ENCODE peak calls at places on chromosomes 2 and 18, in ten cellular contexts. C is breast epithelium, Y is right lobe of liver, H is fibroblast of villous mesenchyme, S is body of pancreas, E is Peyer's patch, R is hepatocyte, X is brain microvascular endothelial cell, Q is psoas muscle, V is tibial artery. Z is an unnamed sample.
A peak's percentile ranks its signal among the peaks of the same experiment; 100 is the strongest.

GRCh38 chr2:26606847-26607190 is 34.3 kb downstream of the CIB4 start:
- DNase-seq in C (no peak), Y (no peak), H (no peak), S (peak; percentile 58), E (no peak), R (peak; percentile 52), X (no peak), Q (no peak), V (no peak), Z (no peak)

GRCh38 chr18:45850021-45850420 is 24.5 kb downstream of the SIGLEC15 start:
- DNase-seq in C (no peak), Y (no peak), H (no peak), S (no peak), E (no peak), R (no peak), X (peak; percentile 35), Q (no peak), V (no peak), Z (no peak)

GRCh38 chr18:60191926-60192325 is 180.6 kb downstream of the MC4R start:
- DNase-seq in C (no peak), Y (no peak), H (no peak), S (no peak), E (no peak), R (no peak), X (no peak), Q (no peak), V (no peak), Z (no peak)

GRCh38 chr2:86062043-86062442 is 43.6 kb downstream of the POLR1A start:
- DNase-seq in C (no peak), Y (no peak), H (peak; percentile 92), S (no peak), E (no peak), R (peak; percentile 42), X (peak; percentile 61), Q (no peak), V (no peak), Z (no peak)

GRCh38 chr2:7191927-7192326 is 274.7 kb downstream of the RNF144A start:
- DNase-seq in C (no peak), Y (no peak), H (peak; percentile 68), S (no peak), E (no peak), R (peak; percentile 77), X (peak; percentile 96), Q (no peak), V (no peak), Z (no peak)

GRCh38 chr2:209845666-209846065 is 74.0 kb downstream of the UNC80 start:
- DNase-seq in C (no peak), Y (no peak), H (no peak), S (no peak), E (no peak), R (no peak), X (no peak), Q (no peak), V (no peak), Z (no peak)

GRCh38 chr18:6781846-6782245 is 52.3 kb downstream of the ARHGAP28 start:
- DNase-seq in C (no peak), Y (no peak), H (no peak), S (no peak), E (no peak), R (no peak), X (peak; percentile 45), Q (no peak), V (no peak), Z (no peak)

GRCh38 chr18:77131652-77132368 is 773 bp downstream of the MBP start:
- DNase-seq in C (peak; percentile 60), Y (peak; percentile 89), H (peak; percentile 42), S (peak; percentile 71), E (peak; percentile 85), R (peak; percentile 77), X (no peak), Q (peak; percentile 83), V (peak; percentile 64), Z (no peak)

GRCh38 chr18:9535430-9535972 is 60.2 kb downstream of the RALBP1 start:
- DNase-seq in C (no peak), Y (no peak), H (peak; percentile 89), S (no peak), E (no peak), R (peak; percentile 67), X (peak; percentile 94), Q (no peak), V (peak; percentile 46), Z (no peak)
- TF ChIP-seq CTCF in C (no peak), Y (no peak), H (no peak), S (no peak), E (no peak), R (no peak), X (no peak), Q (no peak), V (no peak), Z (no peak)

GRCh38 chr18:57438669-57439616 is 3.8 kb downstream of the ONECUT2 start:
- DNase-seq in C (no peak), Y (no peak), H (no peak), S (no peak), E (no peak), R (no peak), X (no peak), Q (no peak), V (no peak), Z (no peak)

GRCh38 chr18:57437433-57437781 is 2.2 kb downstream of the ONECUT2 start:
- DNase-seq in C (no peak), Y (peak; percentile 62), H (no peak), S (no peak), E (no peak), R (no peak), X (no peak), Q (no peak), V (no peak), Z (no peak)

GRCh38 chr18:57436965-57437333 is 1.8 kb downstream of the ONECUT2 start:
- DNase-seq in C (no peak), Y (no peak), H (no peak), S (no peak), E (no peak), R (no peak), X (no peak), Q (no peak), V (no peak), Z (no peak)

GRCh38 chr18:57439617-57439975 is 4.4 kb downstream of the ONECUT2 start:
- DNase-seq in C (no peak), Y (no peak), H (no peak), S (no peak), E (no peak), R (no peak), X (no peak), Q (no peak), V (no peak), Z (no peak)

DNA sequence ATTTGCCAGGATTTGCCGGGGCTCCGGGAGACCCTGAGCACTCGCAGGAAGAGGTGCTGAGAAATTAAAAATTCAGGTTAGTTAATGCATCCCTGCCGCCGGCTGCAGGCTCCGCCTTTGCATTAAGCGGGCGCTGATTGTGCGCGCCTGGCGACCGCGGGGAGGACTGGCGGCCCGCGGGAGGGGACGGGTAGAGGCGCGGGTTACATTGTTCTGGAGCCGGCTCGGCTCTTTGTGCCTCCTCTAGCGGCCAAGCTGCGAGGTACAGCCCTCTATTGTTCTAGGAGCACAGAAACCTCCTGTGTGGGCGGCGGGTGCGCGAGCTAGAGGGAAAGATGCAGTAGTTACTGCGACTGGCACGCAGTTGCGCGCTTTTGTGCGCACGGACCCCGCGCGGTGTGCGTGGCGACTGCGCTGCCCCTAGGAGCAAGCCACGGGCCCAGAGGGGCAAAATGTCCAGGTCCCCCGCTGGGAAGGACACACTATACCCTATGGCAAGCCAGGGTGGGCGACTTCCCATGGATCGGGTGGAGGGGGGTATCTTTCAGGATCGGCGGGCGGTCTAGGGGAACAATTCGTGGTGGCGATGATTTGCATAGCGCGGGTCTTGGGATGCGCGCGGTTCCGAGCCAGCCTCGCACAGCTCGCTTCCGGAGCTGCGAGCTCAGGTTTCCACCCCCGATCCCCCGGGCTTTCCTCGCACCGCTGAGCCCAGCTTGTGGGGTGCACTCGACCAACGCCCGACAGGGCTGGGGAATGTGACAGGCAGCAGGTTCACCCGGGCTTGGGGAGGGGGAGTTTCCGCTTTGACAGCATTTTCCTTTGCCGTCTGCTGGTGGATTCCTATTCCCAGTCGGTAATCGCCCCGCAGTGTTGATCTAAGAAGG is 2.9 kb downstream of the ONECUT2 start:
- DNase-seq in C (no peak), Y (peak; percentile 84), H (no peak), S (peak; percentile 74), E (peak; percentile 70), R (peak; percentile 83), X (peak; percentile 37), Q (no peak), V (no peak), Z (no peak)
- TF ChIP-seq CTCF in C (no peak), Y (peak; percentile 61), H (peak; percentile 34), S (peak; percentile 54), E (peak; percentile 55), R (peak; percentile 56), X (peak; percentile 80), Q (peak; percentile 32), V (peak; percentile 30), Z (no peak)

DNA sequence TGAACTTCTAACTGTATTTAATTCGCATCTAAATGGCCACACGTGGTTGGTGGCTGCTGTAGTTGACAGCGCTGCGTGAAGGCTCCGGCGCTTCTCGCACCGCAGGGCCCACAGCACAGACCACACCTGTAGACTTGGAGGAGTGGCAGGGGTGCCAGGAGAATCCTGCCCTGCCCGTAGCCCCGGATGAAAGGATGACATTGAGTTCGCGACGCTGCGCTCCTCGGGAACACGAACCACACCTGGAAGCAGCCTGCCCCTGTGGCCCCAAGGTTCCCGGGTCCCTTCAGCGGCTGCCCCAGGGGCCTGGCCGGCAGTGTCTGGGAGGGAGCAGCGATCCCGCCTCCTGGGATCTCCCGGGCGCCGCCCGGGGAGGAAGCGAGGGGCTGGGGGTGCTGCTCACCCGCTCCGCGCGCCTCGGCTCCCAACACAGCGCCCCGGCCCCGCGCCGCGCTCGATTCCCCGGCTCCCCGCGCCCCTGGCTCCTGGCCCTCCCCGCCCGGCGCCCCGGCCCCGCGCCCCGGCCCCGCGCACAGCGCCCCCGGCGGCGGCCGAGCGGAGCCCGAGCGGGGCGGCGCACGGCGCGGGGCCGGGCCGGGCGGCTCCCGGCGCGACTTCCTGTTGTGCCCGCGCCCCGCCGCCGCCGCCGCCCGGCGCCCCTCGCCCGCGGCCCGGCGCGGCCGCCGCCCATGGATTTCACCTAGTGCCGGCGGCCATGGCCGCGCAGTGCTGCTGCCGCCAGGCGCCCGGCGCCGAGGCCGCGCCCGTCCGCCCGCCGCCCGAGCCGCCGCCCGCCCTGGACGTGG is at the start of gene RNPEPL1:
- DNase-seq in C (peak; percentile 50), Y (peak; percentile 70), H (no peak), S (peak; percentile 52), E (peak; percentile 80), R (peak; percentile 83), X (no peak), Q (peak; percentile 71), V (peak; percentile 33), Z (peak; percentile 23)
- TF ChIP-seq CTCF in C (no peak), Y (no peak), H (no peak), S (peak; percentile 13), E (no peak), R (no peak), X (no peak), Q (no peak), V (no peak), Z (no peak)

DNA sequence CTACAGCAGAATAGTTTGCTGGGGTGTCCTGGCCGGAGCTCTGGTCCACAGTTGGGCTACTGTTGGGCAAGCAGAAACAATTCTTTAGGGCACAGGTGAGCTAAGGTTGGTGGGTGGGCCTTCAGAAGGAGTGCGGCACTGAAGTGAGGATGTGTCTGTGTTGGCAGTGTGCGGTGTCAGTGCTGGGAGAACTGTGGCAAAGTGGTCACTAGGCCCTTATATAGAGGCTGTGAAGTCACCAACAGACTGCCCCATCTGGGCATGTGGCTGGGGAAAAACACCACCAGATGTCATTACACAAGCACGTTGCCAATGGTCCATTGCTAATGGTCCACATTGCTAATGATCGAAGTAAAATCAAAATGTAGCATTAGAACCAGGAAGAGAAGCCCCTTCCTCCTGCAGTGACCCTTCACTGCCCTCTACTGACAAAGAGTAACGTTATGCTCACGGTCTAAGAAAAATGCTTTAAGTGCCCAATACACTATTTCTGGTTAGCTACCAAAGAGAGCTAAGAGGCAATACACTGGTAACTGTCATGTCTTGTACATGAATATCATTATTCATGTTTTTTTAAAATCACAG is 21.3 kb downstream of the SCN1A start:
- DNase-seq in C (no peak), Y (no peak), H (no peak), S (no peak), E (no peak), R (peak; percentile 13), X (no peak), Q (peak; percentile 19), V (no peak), Z (no peak)
- TF ChIP-seq CTCF in C (no peak), Y (no peak), H (peak; percentile 34), S (no peak), E (no peak), R (peak; percentile 41), X (peak; percentile 64), Q (no peak), V (no peak), Z (no peak)